ENCODE peak calls at places on chromosomes 5 and 9, in nine cellular contexts. O is T follicular helper cell, K is NCI-H1105 treated with DMSO at 0.1 percent for 48 hours, L is LNCaP clone FGC, U is caudate nucleus, Q is H7, M is H1, P is astrocyte of the spinal cord, S is LoVo. R is an unnamed sample.
A peak's percentile ranks its signal among the peaks of the same experiment; 100 is the strongest.

GRCh38 chr9:81465468-81466002 is 223.8 kb downstream of the TLE1 start:
- DNase-seq in O (no peak), K (no peak), L (no peak), U (no peak), Q (no peak), M (no peak), P (peak; percentile 23), S (no peak), R (peak; percentile 71)

GRCh38 chr9:124964604-124965003 is 23.7 kb upstream of the GOLGA1 start:
- DNase-seq in O (no peak), K (no peak), L (no peak), U (no peak), Q (no peak), M (no peak), P (no peak), S (no peak), R (no peak)

GRCh38 chr5:66306105-66306843 is 162.2 kb downstream of the SREK1 start:
- DNase-seq in O (peak; percentile 1), K (peak; percentile 56), L (peak; percentile 30), U (peak; percentile 15), Q (peak; percentile 77), M (peak; percentile 34), P (peak; percentile 77), S (peak; percentile 76), R (peak; percentile 48)

GRCh38 chr5:109936091-109936490 is 246.4 kb downstream of the MAN2A1 start:
- DNase-seq in O (no peak), K (no peak), L (no peak), U (no peak), Q (no peak), M (no peak), P (no peak), S (no peak), R (peak; percentile 48)

GRCh38 chr9:112048924-112049785 is 125.9 kb downstream of the SUSD1 start:
- DNase-seq in O (no peak), K (peak; percentile 85), L (no peak), U (no peak), Q (no peak), M (no peak), P (peak; percentile 86), S (no peak), R (no peak)

GRCh38 chr9:127783644-127784043 is 2.2 kb upstream of the CDK9 start:
- DNase-seq in O (no peak), K (no peak), L (no peak), U (no peak), Q (peak; percentile 36), M (no peak), P (no peak), S (no peak), R (peak; percentile 85)

GRCh38 chr5:4862500-4862899 is 277.6 kb upstream of the ADAMTS16 start:
- DNase-seq in O (no peak), K (peak; percentile 79), L (peak; percentile 62), U (no peak), Q (peak; percentile 64), M (no peak), P (peak; percentile 52), S (peak; percentile 42), R (peak; percentile 6)

GRCh38 chr9:134245179-134245578 is 80.8 kb upstream of the RNU6ATAC start:
- DNase-seq in O (no peak), K (no peak), L (no peak), U (no peak), Q (no peak), M (no peak), P (no peak), S (no peak), R (no peak)

GRCh38 chr5:110321117-110321516 is 405.4 kb downstream of the TMEM232 start:
- DNase-seq in O (no peak), K (no peak), L (no peak), U (no peak), Q (no peak), M (no peak), P (peak; percentile 68), S (no peak), R (no peak)

GRCh38 chr5:158780656-158781237 is 319.0 kb downstream of the EBF1 start:
- DNase-seq in O (no peak), K (no peak), L (no peak), U (no peak), Q (no peak), M (no peak), P (no peak), S (no peak), R (no peak)

GRCh38 chr9:70924380-70924779 is 197.0 kb downstream of the TRPM3 start:
- DNase-seq in O (no peak), K (no peak), L (peak; percentile 80), U (no peak), Q (no peak), M (no peak), P (peak; percentile 90), S (no peak), R (no peak)

GRCh38 chr9:81789751-81790150 is 100.4 kb upstream of the TLE1 start:
- DNase-seq in O (no peak), K (no peak), L (no peak), U (no peak), Q (no peak), M (no peak), P (peak; percentile 55), S (no peak), R (peak; percentile 67)

GRCh38 chr5:174083041-174083827 is 37.7 kb downstream of the NSG2 start:
- DNase-seq in O (no peak), K (no peak), L (no peak), U (peak; percentile 28), Q (no peak), M (no peak), P (no peak), S (no peak), R (no peak)

GRCh38 chr5:126867237-126867636 is 90.3 kb downstream of the LMNB1 start:
- DNase-seq in O (no peak), K (no peak), L (no peak), U (no peak), Q (no peak), M (no peak), P (no peak), S (no peak), R (peak; percentile 28)

GRCh38 chr5:74682636-74683035 is 2.4 kb upstream of the HEXB start:
- DNase-seq in O (no peak), K (no peak), L (no peak), U (no peak), Q (no peak), M (no peak), P (no peak), S (no peak), R (no peak)

GRCh38 chr5:118529361-118530154 is 458.8 kb downstream of the DTWD2 start:
- DNase-seq in O (no peak), K (peak; percentile 79), L (peak; percentile 15), U (no peak), Q (no peak), M (no peak), P (no peak), S (no peak), R (no peak)

R was measured in MV-4-11.